ENCODE peak calls at places on chromosomes 3 and 15, in eight cellular contexts. One of them, this sample, is unnamed.

GRCh38 chr3:71307884-71308697 is 275.4 kb downstream of the FOXP1 start:
- DNase-seq in NAMALWA: no peak
- DNase-seq in NCI-H1092 treated with DMSO at 0.1 percent for 48 hours: no peak
- DNase-seq in effector CD4-positive, alpha-beta T cell: no peak
- DNase-seq in stimulated activated CD4-positive, alpha-beta T cell treated with anti-CD3 and anti-CD28 coated beads, TNF-alpha, amount 100 ng/mL, for 4 hours: no peak
- DNase-seq in head of caudate nucleus: peak; percentile 37
- DNase-seq in dorsolateral prefrontal cortex: no peak
- DNase-seq in GM20000: no peak
- DNase-seq in this sample: peak; percentile 61

GRCh38 chr15:67197364-67197695 is 57.1 kb downstream of the AAGAB start:
- DNase-seq in NCI-H1092 treated with DMSO at 0.1 percent for 48 hours: no peak
- DNase-seq in NAMALWA: no peak
- DNase-seq in effector CD4-positive, alpha-beta T cell: no peak
- DNase-seq in head of caudate nucleus: no peak
- DNase-seq in GM20000: no peak
- DNase-seq in dorsolateral prefrontal cortex: no peak
- DNase-seq in stimulated activated CD4-positive, alpha-beta T cell treated with anti-CD3 and anti-CD28 coated beads, TNF-alpha, amount 100 ng/mL, for 4 hours: no peak
- DNase-seq in this sample: peak; percentile 39

GRCh38 chr3:171160326-171160725 is 133.8 kb upstream of the SLC2A2 start:
- DNase-seq in effector CD4-positive, alpha-beta T cell: no peak
- DNase-seq in head of caudate nucleus: no peak
- DNase-seq in GM20000: no peak
- DNase-seq in stimulated activated CD4-positive, alpha-beta T cell treated with anti-CD3 and anti-CD28 coated beads, TNF-alpha, amount 100 ng/mL, for 4 hours: no peak
- DNase-seq in dorsolateral prefrontal cortex: no peak
- DNase-seq in NAMALWA: no peak
- DNase-seq in NCI-H1092 treated with DMSO at 0.1 percent for 48 hours: no peak
- DNase-seq in this sample: no peak

GRCh38 chr3:158830391-158830790 is 28.5 kb downstream of the MFSD1 start:
- DNase-seq in effector CD4-positive, alpha-beta T cell: no peak
- DNase-seq in NCI-H1092 treated with DMSO at 0.1 percent for 48 hours: no peak
- DNase-seq in GM20000: no peak
- DNase-seq in head of caudate nucleus: no peak
- DNase-seq in dorsolateral prefrontal cortex: no peak
- DNase-seq in NAMALWA: no peak
- DNase-seq in stimulated activated CD4-positive, alpha-beta T cell treated with anti-CD3 and anti-CD28 coated beads, TNF-alpha, amount 100 ng/mL, for 4 hours: no peak
- DNase-seq in this sample: peak; percentile 19

GRCh38 chr3:10371167-10371566 is 50.3 kb upstream of the SEC13 start:
- DNase-seq in NCI-H1092 treated with DMSO at 0.1 percent for 48 hours: no peak
- DNase-seq in stimulated activated CD4-positive, alpha-beta T cell treated with anti-CD3 and anti-CD28 coated beads, TNF-alpha, amount 100 ng/mL, for 4 hours: no peak
- DNase-seq in head of caudate nucleus: no peak
- DNase-seq in NAMALWA: no peak
- DNase-seq in GM20000: no peak
- DNase-seq in dorsolateral prefrontal cortex: no peak
- DNase-seq in effector CD4-positive, alpha-beta T cell: no peak
- DNase-seq in this sample: no peak

GRCh38 chr15:73873889-73874511 is 636 bp downstream of the TBC1D21 start:
- DNase-seq in effector CD4-positive, alpha-beta T cell: peak; percentile 10
- DNase-seq in NAMALWA: peak; percentile 76
- DNase-seq in GM20000: peak; percentile 57
- DNase-seq in NCI-H1092 treated with DMSO at 0.1 percent for 48 hours: peak; percentile 17
- DNase-seq in stimulated activated CD4-positive, alpha-beta T cell treated with anti-CD3 and anti-CD28 coated beads, TNF-alpha, amount 100 ng/mL, for 4 hours: no peak
- DNase-seq in head of caudate nucleus: no peak
- DNase-seq in dorsolateral prefrontal cortex: no peak
- DNase-seq in this sample: peak; percentile 83

GRCh38 chr3:161264771-161265343 is 43.7 kb downstream of the NMD3 start:
- DNase-seq in NAMALWA: no peak
- DNase-seq in effector CD4-positive, alpha-beta T cell: no peak
- DNase-seq in head of caudate nucleus: no peak
- DNase-seq in NCI-H1092 treated with DMSO at 0.1 percent for 48 hours: no peak
- DNase-seq in GM20000: no peak
- DNase-seq in stimulated activated CD4-positive, alpha-beta T cell treated with anti-CD3 and anti-CD28 coated beads, TNF-alpha, amount 100 ng/mL, for 4 hours: no peak
- DNase-seq in dorsolateral prefrontal cortex: no peak
- DNase-seq in this sample: peak; percentile 31

GRCh38 chr3:191268737-191269136 is 60.5 kb upstream of the CCDC50 start:
- DNase-seq in effector CD4-positive, alpha-beta T cell: no peak
- DNase-seq in NAMALWA: no peak
- DNase-seq in dorsolateral prefrontal cortex: no peak
- DNase-seq in NCI-H1092 treated with DMSO at 0.1 percent for 48 hours: no peak
- DNase-seq in stimulated activated CD4-positive, alpha-beta T cell treated with anti-CD3 and anti-CD28 coated beads, TNF-alpha, amount 100 ng/mL, for 4 hours: no peak
- DNase-seq in head of caudate nucleus: no peak
- DNase-seq in GM20000: no peak
- DNase-seq in this sample: no peak

GRCh38 chr3:63940389-63940757 is 28.2 kb upstream of the SCAANT1 start:
- DNase-seq in effector CD4-positive, alpha-beta T cell: no peak
- DNase-seq in GM20000: no peak
- DNase-seq in dorsolateral prefrontal cortex: no peak
- DNase-seq in stimulated activated CD4-positive, alpha-beta T cell treated with anti-CD3 and anti-CD28 coated beads, TNF-alpha, amount 100 ng/mL, for 4 hours: no peak
- DNase-seq in NCI-H1092 treated with DMSO at 0.1 percent for 48 hours: no peak
- DNase-seq in NAMALWA: no peak
- DNase-seq in head of caudate nucleus: no peak
- DNase-seq in this sample: peak; percentile 80

GRCh38 chr3:4174760-4175159 is 128.4 kb upstream of the SETMAR start:
- DNase-seq in NAMALWA: no peak
- DNase-seq in GM20000: no peak
- DNase-seq in dorsolateral prefrontal cortex: no peak
- DNase-seq in effector CD4-positive, alpha-beta T cell: no peak
- DNase-seq in head of caudate nucleus: no peak
- DNase-seq in NCI-H1092 treated with DMSO at 0.1 percent for 48 hours: no peak
- DNase-seq in stimulated activated CD4-positive, alpha-beta T cell treated with anti-CD3 and anti-CD28 coated beads, TNF-alpha, amount 100 ng/mL, for 4 hours: no peak
- DNase-seq in this sample: no peak

GRCh38 chr3:129239992-129240391 is 9.4 kb upstream of the COPG1 start:
- DNase-seq in stimulated activated CD4-positive, alpha-beta T cell treated with anti-CD3 and anti-CD28 coated beads, TNF-alpha, amount 100 ng/mL, for 4 hours: no peak
- DNase-seq in head of caudate nucleus: no peak
- DNase-seq in NCI-H1092 treated with DMSO at 0.1 percent for 48 hours: no peak
- DNase-seq in NAMALWA: no peak
- DNase-seq in dorsolateral prefrontal cortex: no peak
- DNase-seq in effector CD4-positive, alpha-beta T cell: no peak
- DNase-seq in GM20000: no peak
- DNase-seq in this sample: no peak

GRCh38 chr15:99371180-99372103 is 120.2 kb downstream of the LRRC28 start:
- DNase-seq in head of caudate nucleus: no peak
- DNase-seq in dorsolateral prefrontal cortex: no peak
- DNase-seq in NAMALWA: peak; percentile 50
- DNase-seq in stimulated activated CD4-positive, alpha-beta T cell treated with anti-CD3 and anti-CD28 coated beads, TNF-alpha, amount 100 ng/mL, for 4 hours: no peak
- DNase-seq in NCI-H1092 treated with DMSO at 0.1 percent for 48 hours: no peak
- DNase-seq in effector CD4-positive, alpha-beta T cell: no peak
- DNase-seq in GM20000: peak; percentile 30
- DNase-seq in this sample: peak; percentile 45

GRCh38 chr3:197749315-197749600 is 425 bp upstream of the FYTTD1 start:
- DNase-seq in NCI-H1092 treated with DMSO at 0.1 percent for 48 hours: no peak
- DNase-seq in effector CD4-positive, alpha-beta T cell: peak; percentile 64
- DNase-seq in NAMALWA: peak; percentile 88
- DNase-seq in stimulated activated CD4-positive, alpha-beta T cell treated with anti-CD3 and anti-CD28 coated beads, TNF-alpha, amount 100 ng/mL, for 4 hours: no peak
- DNase-seq in GM20000: peak; percentile 68
- DNase-seq in dorsolateral prefrontal cortex: no peak
- DNase-seq in head of caudate nucleus: peak; percentile 71
- DNase-seq in this sample: peak; percentile 52

GRCh38 chr3:33437556-33438283 is 2.5 kb downstream of the UBP1 start:
- DNase-seq in NCI-H1092 treated with DMSO at 0.1 percent for 48 hours: no peak
- DNase-seq in dorsolateral prefrontal cortex: no peak
- DNase-seq in stimulated activated CD4-positive, alpha-beta T cell treated with anti-CD3 and anti-CD28 coated beads, TNF-alpha, amount 100 ng/mL, for 4 hours: no peak
- DNase-seq in NAMALWA: peak; percentile 19
- DNase-seq in effector CD4-positive, alpha-beta T cell: no peak
- DNase-seq in GM20000: no peak
- DNase-seq in head of caudate nucleus: no peak
- DNase-seq in this sample: peak; percentile 72

GRCh38 chr3:85162905-85163304 is 204.1 kb downstream of the CADM2 start:
- DNase-seq in dorsolateral prefrontal cortex: no peak
- DNase-seq in GM20000: no peak
- DNase-seq in stimulated activated CD4-positive, alpha-beta T cell treated with anti-CD3 and anti-CD28 coated beads, TNF-alpha, amount 100 ng/mL, for 4 hours: no peak
- DNase-seq in effector CD4-positive, alpha-beta T cell: no peak
- DNase-seq in NCI-H1092 treated with DMSO at 0.1 percent for 48 hours: no peak
- DNase-seq in NAMALWA: no peak
- DNase-seq in head of caudate nucleus: no peak
- DNase-seq in this sample: no peak

GRCh38 chr3:129310111-129310601 is 31.5 kb downstream of the HMCES start:
- DNase-seq in NCI-H1092 treated with DMSO at 0.1 percent for 48 hours: no peak
- DNase-seq in effector CD4-positive, alpha-beta T cell: no peak
- DNase-seq in NAMALWA: no peak
- DNase-seq in head of caudate nucleus: no peak
- DNase-seq in GM20000: peak; percentile 72
- DNase-seq in dorsolateral prefrontal cortex: no peak
- DNase-seq in stimulated activated CD4-positive, alpha-beta T cell treated with anti-CD3 and anti-CD28 coated beads, TNF-alpha, amount 100 ng/mL, for 4 hours: no peak
- DNase-seq in this sample: no peak

GRCh38 chr15:91521996-91522395 is 331.5 kb upstream of the SLCO3A1 start:
- DNase-seq in stimulated activated CD4-positive, alpha-beta T cell treated with anti-CD3 and anti-CD28 coated beads, TNF-alpha, amount 100 ng/mL, for 4 hours: no peak
- DNase-seq in NCI-H1092 treated with DMSO at 0.1 percent for 48 hours: no peak
- DNase-seq in effector CD4-positive, alpha-beta T cell: no peak
- DNase-seq in head of caudate nucleus: no peak
- DNase-seq in NAMALWA: no peak
- DNase-seq in GM20000: no peak
- DNase-seq in dorsolateral prefrontal cortex: no peak
- DNase-seq in this sample: no peak

GRCh38 chr3:165837058-165837525 is at the start of gene BCHE:
- DNase-seq in GM20000: no peak
- DNase-seq in head of caudate nucleus: peak; percentile 54
- DNase-seq in effector CD4-positive, alpha-beta T cell: no peak
- DNase-seq in NCI-H1092 treated with DMSO at 0.1 percent for 48 hours: no peak
- DNase-seq in NAMALWA: no peak
- DNase-seq in dorsolateral prefrontal cortex: no peak
- DNase-seq in stimulated activated CD4-positive, alpha-beta T cell treated with anti-CD3 and anti-CD28 coated beads, TNF-alpha, amount 100 ng/mL, for 4 hours: no peak
- DNase-seq in this sample: peak; percentile 78

GRCh38 chr3:10189557-10190374 is 25.0 kb downstream of the IRAK2 start:
- DNase-seq in head of caudate nucleus: peak; percentile 94
- DNase-seq in dorsolateral prefrontal cortex: peak; percentile 95
- DNase-seq in GM20000: no peak
- DNase-seq in NAMALWA: no peak
- DNase-seq in effector CD4-positive, alpha-beta T cell: no peak
- DNase-seq in stimulated activated CD4-positive, alpha-beta T cell treated with anti-CD3 and anti-CD28 coated beads, TNF-alpha, amount 100 ng/mL, for 4 hours: no peak
- DNase-seq in NCI-H1092 treated with DMSO at 0.1 percent for 48 hours: no peak
- DNase-seq in this sample: peak; percentile 65

GRCh38 chr15:92574161-92574560 is 81.4 kb downstream of the FAM174B start:
- DNase-seq in NAMALWA: no peak
- DNase-seq in stimulated activated CD4-positive, alpha-beta T cell treated with anti-CD3 and anti-CD28 coated beads, TNF-alpha, amount 100 ng/mL, for 4 hours: no peak
- DNase-seq in head of caudate nucleus: no peak
- DNase-seq in effector CD4-positive, alpha-beta T cell: no peak
- DNase-seq in NCI-H1092 treated with DMSO at 0.1 percent for 48 hours: no peak
- DNase-seq in GM20000: no peak
- DNase-seq in dorsolateral prefrontal cortex: no peak
- DNase-seq in this sample: no peak

GRCh38 chr3:129543156-129543790 is at the start of gene H1-8:
- DNase-seq in effector CD4-positive, alpha-beta T cell: no peak
- DNase-seq in dorsolateral prefrontal cortex: no peak
- DNase-seq in NAMALWA: no peak
- DNase-seq in GM20000: no peak
- DNase-seq in head of caudate nucleus: no peak
- DNase-seq in NCI-H1092 treated with DMSO at 0.1 percent for 48 hours: no peak
- DNase-seq in stimulated activated CD4-positive, alpha-beta T cell treated with anti-CD3 and anti-CD28 coated beads, TNF-alpha, amount 100 ng/mL, for 4 hours: no peak
- DNase-seq in this sample: no peak

GRCh38 chr3:116276637-116277036 is 168.7 kb downstream of the LSAMP start:
- DNase-seq in NCI-H1092 treated with DMSO at 0.1 percent for 48 hours: no peak
- DNase-seq in effector CD4-positive, alpha-beta T cell: no peak
- DNase-seq in stimulated activated CD4-positive, alpha-beta T cell treated with anti-CD3 and anti-CD28 coated beads, TNF-alpha, amount 100 ng/mL, for 4 hours: no peak
- DNase-seq in dorsolateral prefrontal cortex: no peak
- DNase-seq in head of caudate nucleus: no peak
- DNase-seq in GM20000: no peak
- DNase-seq in NAMALWA: no peak
- DNase-seq in this sample: no peak

GRCh38 chr3:172592898-172593669 is 69.9 kb upstream of the TNFSF10 start:
- DNase-seq in NCI-H1092 treated with DMSO at 0.1 percent for 48 hours: no peak
- DNase-seq in dorsolateral prefrontal cortex: no peak
- DNase-seq in effector CD4-positive, alpha-beta T cell: no peak
- DNase-seq in stimulated activated CD4-positive, alpha-beta T cell treated with anti-CD3 and anti-CD28 coated beads, TNF-alpha, amount 100 ng/mL, for 4 hours: no peak
- DNase-seq in GM20000: no peak
- DNase-seq in NAMALWA: no peak
- DNase-seq in head of caudate nucleus: no peak
- DNase-seq in this sample: no peak

GRCh38 chr3:111846717-111847116 is 12.3 kb upstream of the PHLDB2 start:
- DNase-seq in head of caudate nucleus: no peak
- DNase-seq in effector CD4-positive, alpha-beta T cell: no peak
- DNase-seq in NAMALWA: no peak
- DNase-seq in GM20000: no peak
- DNase-seq in dorsolateral prefrontal cortex: no peak
- DNase-seq in NCI-H1092 treated with DMSO at 0.1 percent for 48 hours: no peak
- DNase-seq in stimulated activated CD4-positive, alpha-beta T cell treated with anti-CD3 and anti-CD28 coated beads, TNF-alpha, amount 100 ng/mL, for 4 hours: no peak
- DNase-seq in this sample: peak; percentile 82

GRCh38 chr3:38131621-38132369 is 5.1 kb downstream of the ACAA1 start:
- DNase-seq in NCI-H1092 treated with DMSO at 0.1 percent for 48 hours: no peak
- DNase-seq in dorsolateral prefrontal cortex: no peak
- DNase-seq in GM20000: no peak
- DNase-seq in head of caudate nucleus: no peak
- DNase-seq in effector CD4-positive, alpha-beta T cell: no peak
- DNase-seq in NAMALWA: peak; percentile 56
- DNase-seq in stimulated activated CD4-positive, alpha-beta T cell treated with anti-CD3 and anti-CD28 coated beads, TNF-alpha, amount 100 ng/mL, for 4 hours: no peak
- DNase-seq in this sample: peak; percentile 69

GRCh38 chr15:84818221-84819131 is 1.3 kb downstream of the ALPK3 start:
- DNase-seq in head of caudate nucleus: no peak
- DNase-seq in GM20000: no peak
- DNase-seq in dorsolateral prefrontal cortex: no peak
- DNase-seq in effector CD4-positive, alpha-beta T cell: no peak
- DNase-seq in NCI-H1092 treated with DMSO at 0.1 percent for 48 hours: no peak
- DNase-seq in NAMALWA: no peak
- DNase-seq in stimulated activated CD4-positive, alpha-beta T cell treated with anti-CD3 and anti-CD28 coated beads, TNF-alpha, amount 100 ng/mL, for 4 hours: no peak
- DNase-seq in this sample: peak; percentile 75

GRCh38 chr3:42529463-42529862 is 27.0 kb downstream of the VIPR1 start:
- DNase-seq in GM20000: no peak
- DNase-seq in NCI-H1092 treated with DMSO at 0.1 percent for 48 hours: no peak
- DNase-seq in NAMALWA: no peak
- DNase-seq in effector CD4-positive, alpha-beta T cell: no peak
- DNase-seq in dorsolateral prefrontal cortex: no peak
- DNase-seq in stimulated activated CD4-positive, alpha-beta T cell treated with anti-CD3 and anti-CD28 coated beads, TNF-alpha, amount 100 ng/mL, for 4 hours: no peak
- DNase-seq in head of caudate nucleus: no peak
- DNase-seq in this sample: no peak

This sample was measured in choroid plexus epithelial cell.